ENCODE peak calls at places on chromosomes 7 and 10, in four cellular contexts. P is fibroblast of lung, C is gastrocnemius medialis, R is tibial nerve. I is an unnamed sample.

GRCh38 chr10:76411719-76412435 is 980.5 kb downstream of the LRMDA start:
- DNase-seq in P (peak; percentile 79), C (peak; percentile 65), R (peak; percentile 55), I (no peak)

GRCh38 chr7:80827238-80827633 is 91.6 kb downstream of the SEMA3C start:
- DNase-seq in P (peak; percentile 53), C (no peak), R (no peak), I (no peak)

GRCh38 chr7:55469271-55469681 is 103.0 kb downstream of the VOPP1 start:
- DNase-seq in P (no peak), C (no peak), R (no peak), I (no peak)

GRCh38 chr10:86668297-86669165 is at the start of gene LDB3:
- DNase-seq in P (peak; percentile 63), C (peak; percentile 97), R (no peak), I (no peak)

GRCh38 chr7:108037748-108038147 is 34.8 kb upstream of the LAMB1 start:
- DNase-seq in P (no peak), C (no peak), R (no peak), I (no peak)

GRCh38 chr7:4100148-4100547 is 581.9 kb upstream of the FOXK1 start:
- DNase-seq in P (no peak), C (no peak), R (no peak), I (no peak)

GRCh38 chr10:123160311-123160980 is 6.2 kb downstream of the BUB3 start:
- DNase-seq in P (no peak), C (no peak), R (no peak), I (no peak)

GRCh38 chr10:74585231-74586087 is 240.9 kb upstream of the KAT6B start:
- DNase-seq in P (peak; percentile 22), C (no peak), R (no peak), I (no peak)

GRCh38 chr7:101226686-101227085 is 8.7 kb downstream of the ZNHIT1 start:
- DNase-seq in P (peak; percentile 36), C (no peak), R (no peak), I (peak; percentile 52)

GRCh38 chr7:101225650-101226049 is 7.7 kb downstream of the ZNHIT1 start:
- DNase-seq in P (no peak), C (no peak), R (no peak), I (no peak)

GRCh38 chr7:101222275-101222830 is 4.4 kb downstream of the ZNHIT1 start:
- DNase-seq in P (no peak), C (no peak), R (no peak), I (no peak)

GRCh38 chr7:101220295-101220694 is 2.3 kb downstream of the ZNHIT1 start:
- DNase-seq in P (no peak), C (no peak), R (no peak), I (no peak)

DNA sequence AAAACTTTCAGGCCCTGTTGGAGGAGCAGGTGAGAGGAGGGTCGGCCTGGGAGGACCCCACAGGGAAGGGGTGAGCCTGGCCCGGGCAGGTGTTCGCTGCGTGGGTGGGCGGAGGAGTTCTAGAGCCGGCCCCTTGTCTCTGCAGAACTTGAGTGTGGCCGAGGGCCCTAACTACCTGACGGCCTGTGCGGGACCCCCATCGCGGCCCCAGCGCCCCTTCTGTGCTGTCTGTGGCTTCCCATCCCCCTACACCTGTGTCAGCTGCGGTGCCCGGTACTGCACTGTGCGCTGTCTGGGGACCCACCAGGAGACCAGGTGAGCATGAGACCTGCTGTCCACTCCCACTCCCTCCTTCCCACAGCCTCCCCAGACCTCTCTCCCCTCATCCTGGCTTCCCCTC is 5.6 kb downstream of the ZNHIT1 start:
- DNase-seq in P (no peak), C (no peak), R (no peak), I (no peak)
- H3K27ac ChIP-seq in P (no peak overlapping the region), C (no peak overlapping the region), R (no peak overlapping the region), I (no peak overlapping the region)

DNA sequence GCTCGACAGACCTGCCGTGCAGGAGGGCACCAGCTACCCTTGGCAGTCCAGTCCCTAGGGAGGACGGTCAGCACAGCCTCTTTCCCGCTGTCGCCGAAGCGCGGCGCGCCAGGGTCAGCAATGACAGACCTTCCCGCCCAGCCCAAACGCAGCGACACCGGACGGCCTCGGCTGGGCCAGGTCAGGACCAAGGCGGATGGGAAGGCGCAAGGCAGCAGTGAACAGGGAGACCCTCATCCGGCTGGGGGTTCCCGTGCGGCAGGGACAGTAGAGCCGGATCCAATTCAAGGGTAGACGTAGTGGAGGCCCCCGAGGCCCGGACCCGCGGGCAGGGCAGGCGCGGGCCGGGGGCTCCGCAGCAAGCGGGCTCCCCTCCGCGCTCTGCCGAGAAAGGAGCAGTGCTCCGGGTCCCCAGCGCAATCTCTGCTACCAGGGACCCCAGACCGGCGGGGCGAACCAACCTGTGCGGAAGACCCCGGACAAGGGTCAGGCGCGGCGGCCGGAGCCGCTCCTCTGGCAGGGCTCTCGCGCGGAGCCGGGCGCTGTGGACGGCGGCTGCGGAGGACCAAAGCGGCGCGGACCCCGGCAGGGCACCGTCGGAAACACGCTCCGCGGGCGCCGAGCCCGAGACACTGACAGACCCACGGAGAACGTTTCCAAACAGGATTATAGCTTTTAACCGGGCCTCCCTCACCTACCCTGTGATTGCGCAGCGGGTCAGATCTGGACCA is at the start of gene SEC31B:
- DNase-seq in P (no peak), C (peak; percentile 67), R (no peak), I (peak; percentile 63)
- H3K27me3 ChIP-seq in P (no peaks in the 10 kb centered on the region), C (no peaks in the 10 kb centered on the region), R (peaks cover 10% of the 10 kb centered on the region), I (no peaks in the 10 kb centered on the region)

GRCh38 chr7:8291742-8292141 is 29.8 kb upstream of the ICA1 start:
- DNase-seq in P (no peak), C (no peak), R (no peak), I (no peak)

GRCh38 chr7:8290645-8291308 is 28.8 kb upstream of the ICA1 start:
- DNase-seq in P (no peak), C (no peak), R (no peak), I (no peak)

GRCh38 chr7:8295638-8296361 is 33.8 kb upstream of the ICA1 start:
- DNase-seq in P (peak; percentile 86), C (peak; percentile 18), R (peak; percentile 34), I (no peak)

GRCh38 chr7:8296362-8296659 is 34.3 kb upstream of the ICA1 start:
- DNase-seq in P (no peak), C (no peak), R (no peak), I (no peak)
- TF ChIP-seq CTCF in P (no peak), C (no peak), R (no peak), I (peak; percentile 12)

GRCh38 chr7:84112771-84113170 is 81.8 kb downstream of the SEMA3A start:
- DNase-seq in P (no peak), C (no peak), R (no peak), I (no peak)
- H3K27ac ChIP-seq in P (no peak overlapping the region), C (no peak overlapping the region), R (no peak overlapping the region), I (no peak overlapping the region)

GRCh38 chr10:8041284-8042031 is 13.0 kb upstream of the GATA3 start:
- DNase-seq in P (no peak), C (no peak), R (no peak), I (no peak)

GRCh38 chr10:8039323-8039922 is 15.1 kb upstream of the GATA3 start:
- DNase-seq in P (no peak), C (no peak), R (no peak), I (no peak)

GRCh38 chr10:8042032-8042863 is 12.2 kb upstream of the GATA3 start:
- DNase-seq in P (no peak), C (no peak), R (no peak), I (no peak)

GRCh38 chr10:8042864-8043568 is 11.5 kb upstream of the GATA3 start:
- DNase-seq in P (no peak), C (no peak), R (no peak), I (no peak)

DNA sequence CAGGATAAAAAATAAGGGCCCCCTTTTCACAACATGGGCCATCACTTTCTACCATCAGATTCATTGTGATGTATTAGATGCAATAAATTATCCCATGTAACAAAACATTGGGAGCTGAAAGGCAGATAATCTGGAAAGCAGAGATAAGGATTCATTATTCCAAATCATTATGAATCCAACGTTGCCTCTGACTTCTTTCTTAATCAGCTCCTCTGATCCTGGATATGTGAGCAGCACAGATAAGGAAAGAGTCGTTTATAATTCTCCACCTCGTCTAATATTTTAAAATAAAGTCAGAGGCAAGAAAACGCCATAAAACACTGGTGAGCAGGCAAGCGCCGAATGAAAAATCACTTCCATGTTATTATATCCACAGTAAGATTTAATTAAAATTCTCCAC is 13.8 kb upstream of the GATA3 start:
- DNase-seq in P (no peak), C (no peak), R (no peak), I (no peak)
- H3K27me3 ChIP-seq in P (peaks cover 87% of the 10 kb centered on the region), C (peaks cover 100% of the 10 kb centered on the region), R (peaks cover 100% of the 10 kb centered on the region), I (peaks cover 47% of the 10 kb centered on the region)